ENCODE peak calls at places on chromosomes 2 and 18, in five cellular contexts. One of them, this sample, is unnamed.

GRCh38 chr2:120747281-120747680 is 11.6 kb downstream of the GLI2 start:
- DNase-seq in HCT116: no peak
- DNase-seq in H1: no peak
- DNase-seq in K562: no peak
- DNase-seq in GM12878: no peak
- DNase-seq in this sample: no peak

GRCh38 chr2:120937736-120938131 is 202.1 kb downstream of the GLI2 start:
- DNase-seq in HCT116: no peak
- DNase-seq in H1: no peak
- DNase-seq in K562: no peak
- DNase-seq in GM12878: no peak
- DNase-seq in this sample: no peak

GRCh38 chr2:120678926-120679325 is 56.7 kb upstream of the GLI2 start:
- DNase-seq in HCT116: no peak
- DNase-seq in H1: no peak
- DNase-seq in K562: no peak
- DNase-seq in GM12878: no peak
- DNase-seq in this sample: no peak

GRCh38 chr2:99789851-99790250 is 300.0 kb upstream of the REV1 start:
- DNase-seq in HCT116: no peak
- DNase-seq in H1: no peak
- DNase-seq in K562: no peak
- DNase-seq in GM12878: no peak
- DNase-seq in this sample: no peak

GRCh38 chr2:210599476-210599875 is 43.1 kb downstream of the CPS1 start:
- DNase-seq in HCT116: no peak
- DNase-seq in H1: no peak
- DNase-seq in K562: no peak
- DNase-seq in GM12878: no peak
- DNase-seq in this sample: no peak

GRCh38 chr2:29278964-29279363 is 163.7 kb downstream of the CLIP4 start:
- DNase-seq in HCT116: no peak
- DNase-seq in H1: no peak
- DNase-seq in K562: no peak
- DNase-seq in GM12878: no peak
- DNase-seq in this sample: no peak

GRCh38 chr2:121245120-121245820 is 39.7 kb downstream of the TFCP2L1 start:
- DNase-seq in HCT116: no peak
- DNase-seq in H1: no peak
- DNase-seq in K562: no peak
- DNase-seq in GM12878: no peak
- DNase-seq in this sample: no peak

GRCh38 chr2:204988836-204989235 is 443.6 kb downstream of the PARD3B start:
- DNase-seq in HCT116: no peak
- DNase-seq in H1: no peak
- DNase-seq in K562: no peak
- DNase-seq in GM12878: no peak
- DNase-seq in this sample: no peak

GRCh38 chr18:57885931-57886330 is 82.8 kb upstream of the ATP8B1 start:
- DNase-seq in HCT116: no peak
- DNase-seq in H1: no peak
- DNase-seq in K562: no peak
- DNase-seq in GM12878: no peak
- DNase-seq in this sample: no peak

GRCh38 chr2:61720911-61721310 is 132.9 kb downstream of the FAM161A start:
- DNase-seq in HCT116: no peak
- DNase-seq in H1: no peak
- DNase-seq in K562: no peak
- DNase-seq in GM12878: no peak
- DNase-seq in this sample: no peak

GRCh38 chr2:31660812-31661335 is 80.1 kb upstream of the SRD5A2 start:
- DNase-seq in HCT116: no peak
- DNase-seq in H1: no peak
- DNase-seq in K562: no peak
- DNase-seq in GM12878: no peak
- DNase-seq in this sample: no peak

GRCh38 chr18:41814651-41815050 is 140.4 kb upstream of the PIK3C3 start:
- DNase-seq in HCT116: no peak
- DNase-seq in H1: no peak
- DNase-seq in K562: no peak
- DNase-seq in GM12878: no peak
- DNase-seq in this sample: no peak

GRCh38 chr2:149595069-149595963 is 7.7 kb upstream of the MMADHC start:
- DNase-seq in HCT116: no peak
- DNase-seq in H1: no peak
- DNase-seq in K562: no peak
- DNase-seq in GM12878: no peak
- DNase-seq in this sample: no peak

GRCh38 chr2:128780434-128781080 is 461.9 kb upstream of the HS6ST1 start:
- DNase-seq in HCT116: no peak
- DNase-seq in H1: no peak
- DNase-seq in K562: no peak
- DNase-seq in GM12878: no peak
- DNase-seq in this sample: no peak

GRCh38 chr18:7452331-7452730 is 114.8 kb upstream of the PTPRM start:
- DNase-seq in HCT116: peak
- DNase-seq in H1: peak
- DNase-seq in K562: peak
- DNase-seq in GM12878: no peak
- DNase-seq in this sample: peak

GRCh38 chr2:23532311-23533013 is 147.5 kb downstream of the KLHL29 start:
- DNase-seq in HCT116: no peak
- DNase-seq in H1: no peak
- DNase-seq in K562: no peak
- DNase-seq in GM12878: peak
- DNase-seq in this sample: no peak

DNA sequence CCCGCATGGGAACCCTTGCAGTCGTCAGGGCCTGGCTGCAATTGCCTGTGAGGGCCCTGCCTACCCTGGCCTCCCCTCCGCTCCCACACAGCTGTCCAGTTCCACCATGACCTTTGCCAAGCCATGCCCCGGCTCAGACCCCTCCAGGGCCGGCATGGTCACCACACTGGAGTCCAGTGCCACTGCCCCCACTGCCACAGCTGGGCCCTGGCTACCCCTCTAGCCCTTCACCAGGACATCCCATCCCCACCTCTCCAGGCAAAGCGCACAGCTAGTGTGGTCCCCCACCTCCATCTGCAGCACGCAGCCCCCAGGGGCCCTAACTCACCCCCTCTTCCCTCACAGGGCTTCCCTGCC is 70.3 kb upstream of the SMAD7 start:
- DNase-seq in HCT116: no peak
- DNase-seq in H1: no peak
- DNase-seq in K562: no peak
- DNase-seq in GM12878: no peak
- DNase-seq in this sample: no peak
- H3K4me3 ChIP-seq in HCT116: peak
- H3K4me3 ChIP-seq in H1: no peak
- H3K4me3 ChIP-seq in K562: no peak
- H3K4me3 ChIP-seq in GM12878: no peak
- H3K4me3 ChIP-seq in this sample: peak

GRCh38 chr2:217751192-217751591 is 251.6 kb downstream of the TNS1 start:
- DNase-seq in HCT116: no peak
- DNase-seq in H1: no peak
- DNase-seq in K562: no peak
- DNase-seq in GM12878: no peak
- DNase-seq in this sample: no peak
- TF ChIP-seq YY1 in HCT116: no peak
- TF ChIP-seq YY1 in H1: no peak
- TF ChIP-seq YY1 in K562: no peak
- TF ChIP-seq YY1 in GM12878: no peak
- TF ChIP-seq YY1 in this sample: no peak

DNA sequence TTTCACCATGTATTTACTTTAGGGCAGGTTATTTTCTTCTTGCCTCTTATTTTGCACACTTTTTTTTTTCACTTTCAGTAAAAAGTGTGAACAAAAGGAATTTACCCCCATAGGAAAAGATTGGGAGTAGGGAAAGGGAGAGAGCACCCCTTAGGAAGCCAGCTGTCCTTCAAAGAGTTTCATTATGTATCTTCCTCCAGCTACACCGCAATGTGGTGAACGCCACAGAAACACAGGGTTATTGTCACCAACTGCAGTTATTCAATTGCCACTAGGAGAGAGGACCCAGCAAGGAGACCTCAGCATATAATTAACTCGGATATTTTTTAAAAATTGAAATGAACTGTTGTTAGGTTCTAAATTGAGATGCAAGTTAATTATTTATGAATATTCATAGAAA is 286.2 kb upstream of the VRK2 start:
- DNase-seq in HCT116: no peak
- DNase-seq in H1: no peak
- DNase-seq in K562: no peak
- DNase-seq in GM12878: peak
- DNase-seq in this sample: no peak
- H3K4me3 ChIP-seq in HCT116: no peak
- H3K4me3 ChIP-seq in H1: no peak
- H3K4me3 ChIP-seq in K562: no peak
- H3K4me3 ChIP-seq in GM12878: peak
- H3K4me3 ChIP-seq in this sample: no peak

GRCh38 chr2:109712126-109712455 is 82.0 kb upstream of the RGPD5 start:
- DNase-seq in HCT116: no peak
- DNase-seq in H1: no peak
- DNase-seq in K562: no peak
- DNase-seq in GM12878: no peak
- DNase-seq in this sample: no peak

GRCh38 chr2:109712746-109713145 is 81.4 kb upstream of the RGPD5 start:
- DNase-seq in HCT116: no peak
- DNase-seq in H1: no peak
- DNase-seq in K562: no peak
- DNase-seq in GM12878: no peak
- DNase-seq in this sample: no peak

GRCh38 chr2:109718139-109718538 is 76.0 kb upstream of the RGPD5 start:
- DNase-seq in HCT116: no peak
- DNase-seq in H1: no peak
- DNase-seq in K562: no peak
- DNase-seq in GM12878: no peak
- DNase-seq in this sample: no peak

GRCh38 chr2:109711230-109712125 is 82.6 kb upstream of the RGPD5 start:
- DNase-seq in HCT116: no peak
- DNase-seq in H1: no peak
- DNase-seq in K562: no peak
- DNase-seq in GM12878: no peak
- DNase-seq in this sample: no peak

GRCh38 chr2:109715302-109715937 is 78.7 kb upstream of the RGPD5 start:
- DNase-seq in HCT116: no peak
- DNase-seq in H1: no peak
- DNase-seq in K562: peak
- DNase-seq in GM12878: no peak
- DNase-seq in this sample: no peak
- TF ChIP-seq YY1 in HCT116: no peak
- TF ChIP-seq YY1 in H1: no peak
- TF ChIP-seq YY1 in K562: no peak
- TF ChIP-seq YY1 in GM12878: no peak
- TF ChIP-seq YY1 in this sample: no peak

GRCh38 chr18:3014501-3015202 is 1.7 kb upstream of the LPIN2 start:
- DNase-seq in HCT116: no peak
- DNase-seq in H1: no peak
- DNase-seq in K562: no peak
- DNase-seq in GM12878: no peak
- DNase-seq in this sample: no peak
- H3K4me3 ChIP-seq in HCT116: peak
- H3K4me3 ChIP-seq in H1: no peak
- H3K4me3 ChIP-seq in K562: no peak
- H3K4me3 ChIP-seq in GM12878: no peak
- H3K4me3 ChIP-seq in this sample: no peak

GRCh38 chr2:21181957-21182356 is 58.2 kb downstream of the TDRD15 start:
- DNase-seq in HCT116: no peak
- DNase-seq in H1: no peak
- DNase-seq in K562: no peak
- DNase-seq in GM12878: no peak
- DNase-seq in this sample: peak

GRCh38 chr2:21175895-21176646 is 52.3 kb downstream of the TDRD15 start:
- DNase-seq in HCT116: no peak
- DNase-seq in H1: no peak
- DNase-seq in K562: no peak
- DNase-seq in GM12878: no peak
- DNase-seq in this sample: no peak
- TF ChIP-seq YY1 in HCT116: no peak
- TF ChIP-seq YY1 in H1: no peak
- TF ChIP-seq YY1 in K562: no peak
- TF ChIP-seq YY1 in GM12878: no peak
- TF ChIP-seq YY1 in this sample: no peak

DNA sequence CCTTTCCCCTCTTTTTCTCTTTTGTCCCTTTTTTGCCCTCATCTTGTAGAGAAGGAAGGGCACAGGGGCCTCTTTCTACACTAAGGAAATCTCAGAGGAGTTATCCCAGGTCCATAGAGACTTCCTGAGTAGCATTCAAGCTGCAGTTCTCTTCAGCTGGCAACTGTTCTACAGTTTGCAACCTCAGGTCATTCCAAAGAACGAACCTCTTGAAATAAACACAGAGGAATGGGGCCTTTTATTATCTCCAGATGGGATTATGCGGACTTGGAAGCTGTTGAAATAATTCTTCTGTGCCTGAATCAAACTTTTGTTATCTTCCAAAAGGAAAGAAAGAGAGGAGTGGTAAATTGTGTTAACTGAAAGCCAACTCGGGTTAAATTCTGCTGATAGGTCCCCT is 31.0 kb upstream of the NFE2L2 start:
- DNase-seq in HCT116: no peak
- DNase-seq in H1: no peak
- DNase-seq in K562: no peak
- DNase-seq in GM12878: no peak
- DNase-seq in this sample: no peak
- H3K4me3 ChIP-seq in HCT116: no peak
- H3K4me3 ChIP-seq in H1: no peak
- H3K4me3 ChIP-seq in K562: no peak
- H3K4me3 ChIP-seq in GM12878: no peak
- H3K4me3 ChIP-seq in this sample: no peak

DNA sequence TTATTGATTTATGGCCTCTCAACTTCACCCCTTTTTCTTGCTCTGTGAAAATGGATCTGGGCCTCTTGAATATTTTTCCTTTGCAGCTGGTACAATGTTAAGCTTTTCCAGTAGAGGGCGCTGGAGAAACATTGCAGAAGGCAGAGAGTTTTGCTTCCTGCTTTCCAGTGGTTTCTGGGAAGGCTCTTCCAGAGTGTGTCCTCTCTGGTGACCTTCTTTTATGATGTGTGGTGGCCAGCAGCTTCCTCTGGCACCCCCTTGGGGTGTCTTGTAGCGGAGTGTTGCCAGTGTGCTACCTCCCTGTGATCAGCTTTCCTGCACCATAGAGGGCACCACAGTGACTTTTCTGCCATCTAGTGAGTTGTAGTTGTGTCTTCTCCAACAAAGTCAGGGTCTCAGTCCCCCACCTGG is 25.4 kb upstream of the MGAT5 start:
- DNase-seq in HCT116: no peak
- DNase-seq in H1: no peak
- DNase-seq in K562: peak
- DNase-seq in GM12878: no peak
- DNase-seq in this sample: no peak
- TF ChIP-seq YY1 in HCT116: no peak
- TF ChIP-seq YY1 in H1: no peak
- TF ChIP-seq YY1 in K562: no peak
- TF ChIP-seq YY1 in GM12878: no peak
- TF ChIP-seq YY1 in this sample: no peak

This sample was measured in NT2/D1.